ENCODE peak calls at places on chromosomes 1 and 21, in five cellular contexts. F is fibroblast of lung, U is lower lobe of right lung, X is Caco-2, M is BE2C. E is an unnamed sample.

GRCh38 chr21:42555756-42556438 is 42.2 kb downstream of the SLC37A1 start:
- DNase-seq in X (no peak), F (no peak), M (no peak), U (peak; percentile 39), E (no peak)

GRCh38 chr1:155218854-155219591 is 10.5 kb downstream of the MTX1 start:
- DNase-seq in F (peak; percentile 44), M (peak; percentile 61), U (no peak), X (peak; percentile 68), E (no peak)

GRCh38 chr1:8374812-8375211 is 56.9 kb downstream of the SLC45A1 start:
- DNase-seq in F (peak; percentile 28), U (no peak), M (peak; percentile 35), X (peak; percentile 41), E (peak; percentile 22)

GRCh38 chr1:185694081-185694480 is 40.1 kb upstream of the HMCN1 start:
- DNase-seq in U (no peak), X (no peak), F (no peak), M (no peak), E (peak; percentile 77)

GRCh38 chr1:7247158-7247557 is 461.9 kb downstream of the CAMTA1 start:
- DNase-seq in F (no peak), X (no peak), U (no peak), M (no peak), E (no peak)

GRCh38 chr21:34974162-34974981 is 74.7 kb downstream of the RUNX1 start:
- DNase-seq in F (no peak), U (no peak), X (no peak), M (no peak), E (peak; percentile 87)

GRCh38 chr1:167641786-167642500 is 11.9 kb downstream of the RCSD1 start:
- DNase-seq in M (no peak), X (no peak), F (no peak), U (no peak), E (no peak)

GRCh38 chr1:64343105-64343960 is 126.6 kb upstream of the CACHD1 start:
- DNase-seq in X (peak; percentile 1), U (no peak), F (peak; percentile 74), M (peak; percentile 55), E (no peak)

GRCh38 chr1:87149166-87150065 is 179.3 kb upstream of the LMO4 start:
- DNase-seq in X (no peak), F (peak; percentile 71), U (no peak), M (peak; percentile 35), E (no peak)

GRCh38 chr1:3785458-3786157 is 10.7 kb downstream of the LRRC47 start:
- DNase-seq in U (peak; percentile 31), X (peak; percentile 34), F (no peak), M (no peak), E (peak; percentile 48)

GRCh38 chr1:64895500-64895899 is 70.8 kb downstream of the JAK1 start:
- DNase-seq in F (peak; percentile 50), U (no peak), M (no peak), X (no peak), E (peak; percentile 84)

GRCh38 chr1:110918016-110918415 is 45.1 kb downstream of the CD53 start:
- DNase-seq in F (no peak), M (no peak), X (no peak), U (no peak), E (no peak)

GRCh38 chr1:38712046-38712445 is 147.5 kb downstream of the RRAGC start:
- DNase-seq in U (no peak), X (no peak), F (no peak), M (no peak), E (no peak)

GRCh38 chr1:199089393-199090122 is 450.7 kb downstream of the PTPRC start:
- DNase-seq in X (no peak), M (no peak), U (no peak), F (no peak), E (peak; percentile 68)

DNA sequence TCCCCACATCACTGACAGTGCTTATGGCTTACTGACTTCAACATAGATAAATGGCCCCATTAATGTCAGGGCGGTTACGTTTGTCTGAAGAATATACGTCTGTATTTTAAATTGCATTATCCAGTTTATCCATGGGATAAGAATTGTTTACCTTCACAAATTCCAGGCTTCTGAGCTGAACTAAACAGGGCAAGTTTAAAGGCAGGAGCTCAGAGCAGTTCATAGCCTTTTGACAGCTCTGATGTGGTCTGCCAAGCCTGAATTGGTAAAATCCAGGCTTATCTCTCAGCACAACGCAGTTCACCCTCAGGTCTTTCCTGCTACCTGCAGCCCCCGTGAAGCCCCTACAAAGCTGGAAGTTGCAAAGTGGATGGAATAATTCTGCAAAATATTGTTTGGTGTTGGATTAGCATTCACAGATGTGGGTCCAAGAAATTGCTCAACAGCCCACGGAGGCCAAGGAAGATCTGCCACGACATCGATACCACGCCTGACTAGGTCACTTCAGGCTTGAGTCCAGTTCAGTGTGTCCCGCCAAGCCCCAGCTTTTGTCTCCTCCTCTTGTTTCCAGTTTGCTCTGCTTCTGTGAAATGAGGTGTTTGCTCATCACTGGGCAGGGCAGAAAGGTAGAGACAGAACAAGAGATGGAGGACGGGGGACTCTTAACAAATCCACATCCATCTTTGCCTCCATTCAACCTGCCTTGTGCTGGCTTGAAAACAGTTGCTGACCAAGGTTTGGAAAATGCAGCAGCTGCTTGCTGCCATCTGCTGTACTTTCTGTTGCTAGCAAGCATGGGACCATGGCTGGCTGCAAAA is 79.8 kb upstream of the GREM2 start:
- DNase-seq in M (peak; percentile 53), F (peak; percentile 56), X (peak; percentile 60), U (no peak), E (peak; percentile 3)
- TF ChIP-seq CTCF in M (peak; percentile 84), F (peak; percentile 87), X (peak; percentile 65), U (peak; percentile 53), E (peak; percentile 3)

DNA sequence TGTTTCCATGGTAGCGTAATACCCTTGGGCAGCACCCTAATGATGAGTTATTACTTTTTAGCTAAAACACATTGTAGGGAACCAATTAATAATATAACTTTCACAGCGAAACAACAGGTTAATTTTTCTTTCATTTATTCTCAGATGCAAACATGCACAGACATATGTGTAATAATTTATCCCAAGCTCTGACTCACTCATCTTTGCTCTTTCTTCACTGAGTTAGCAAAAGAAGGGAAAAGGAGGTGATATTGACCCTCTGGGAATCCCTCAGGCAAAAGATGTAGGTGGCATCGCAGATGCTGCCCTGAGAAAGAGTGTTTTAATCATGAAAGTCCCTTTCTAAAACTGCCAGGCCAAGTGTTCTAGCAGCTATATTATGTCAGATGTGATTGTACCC is 379.5 kb downstream of the SIPA1L2 start:
- DNase-seq in F (no peak), U (no peak), X (no peak), M (no peak), E (no peak)
- H3K4me3 ChIP-seq in F (no peak overlapping the region), U (no peak overlapping the region), X (no peak overlapping the region), M (no peak overlapping the region), E (no peak overlapping the region)

DNA sequence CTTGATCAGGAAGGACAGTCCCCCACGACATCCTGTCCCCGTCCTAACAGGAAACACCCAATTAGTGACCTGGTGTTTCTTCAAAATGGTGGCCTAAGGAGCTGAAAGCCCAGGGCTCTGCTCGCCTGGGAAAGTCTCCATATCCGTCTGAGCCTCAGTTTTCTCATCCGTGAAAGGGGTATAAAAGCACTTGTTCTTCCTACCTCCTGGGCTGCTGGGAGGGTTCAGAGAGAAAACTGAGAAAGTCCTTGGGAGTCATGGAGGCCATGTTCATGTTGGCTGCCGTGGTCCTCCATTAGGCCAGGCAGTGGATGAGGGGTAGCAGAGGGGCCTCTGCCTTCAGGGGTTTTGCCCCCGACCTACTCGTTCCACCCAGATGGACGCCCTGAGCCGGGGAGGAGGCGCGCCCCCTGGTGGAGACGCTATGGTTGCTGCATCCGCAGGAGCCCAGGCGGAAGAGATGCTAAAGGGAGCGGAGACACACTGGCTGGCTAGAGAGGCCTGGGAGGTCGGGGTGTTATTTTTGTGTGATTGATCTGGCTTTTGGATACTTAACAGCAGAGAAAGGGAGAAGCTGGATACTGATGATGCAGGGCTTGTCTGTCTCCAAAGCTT is 113.5 kb downstream of the PRDM2 start:
- DNase-seq in F (no peak), U (peak; percentile 68), M (peak; percentile 15), X (no peak), E (peak; percentile 75)
- TF ChIP-seq CTCF in F (peak; percentile 53), U (peak; percentile 64), M (peak; percentile 10), X (no peak), E (peak; percentile 89)

GRCh38 chr1:36125129-36125991 is at the start of gene COL8A2:
- DNase-seq in X (no peak), M (no peak), U (peak; percentile 65), F (no peak), E (no peak)

GRCh38 chr1:36126005-36126716 is 1.1 kb upstream of the COL8A2 start:
- DNase-seq in M (no peak), F (no peak), X (no peak), U (no peak), E (no peak)

GRCh38 chr1:36123357-36123756 is 1.7 kb downstream of the COL8A2 start:
- DNase-seq in M (no peak), U (peak; percentile 77), F (peak; percentile 39), X (no peak), E (peak; percentile 79)

GRCh38 chr1:36122463-36123025 is 2.5 kb downstream of the COL8A2 start:
- DNase-seq in X (no peak), F (no peak), U (no peak), M (no peak), E (no peak)

GRCh38 chr1:36124404-36125128 is 456 bp downstream of the COL8A2 start:
- DNase-seq in U (no peak), X (no peak), F (no peak), M (no peak), E (no peak)
- H3K4me3 ChIP-seq in U (peak overlapping the region; percentile 50), X (no peak overlapping the region), F (no peak overlapping the region), M (no peak overlapping the region), E (no peak overlapping the region)

GRCh38 chr1:210910020-210910575 is 223.8 kb downstream of the KCNH1 start:
- DNase-seq in U (no peak), M (no peak), X (no peak), F (no peak), E (no peak)

GRCh38 chr1:210907406-210907805 is 226.5 kb downstream of the KCNH1 start:
- DNase-seq in X (no peak), F (no peak), M (no peak), U (no peak), E (no peak)

GRCh38 chr1:210905944-210906453 is 227.9 kb downstream of the KCNH1 start:
- DNase-seq in F (no peak), X (no peak), M (no peak), U (no peak), E (peak; percentile 7)

GRCh38 chr1:210912752-210913151 is 221.2 kb downstream of the KCNH1 start:
- DNase-seq in U (no peak), M (no peak), F (no peak), X (no peak), E (no peak)

GRCh38 chr1:210908257-210908656 is 225.7 kb downstream of the KCNH1 start:
- DNase-seq in U (no peak), M (no peak), F (no peak), X (no peak), E (no peak)
- TF ChIP-seq CTCF in U (no peak), M (no peak), F (no peak), X (no peak), E (no peak)

DNA sequence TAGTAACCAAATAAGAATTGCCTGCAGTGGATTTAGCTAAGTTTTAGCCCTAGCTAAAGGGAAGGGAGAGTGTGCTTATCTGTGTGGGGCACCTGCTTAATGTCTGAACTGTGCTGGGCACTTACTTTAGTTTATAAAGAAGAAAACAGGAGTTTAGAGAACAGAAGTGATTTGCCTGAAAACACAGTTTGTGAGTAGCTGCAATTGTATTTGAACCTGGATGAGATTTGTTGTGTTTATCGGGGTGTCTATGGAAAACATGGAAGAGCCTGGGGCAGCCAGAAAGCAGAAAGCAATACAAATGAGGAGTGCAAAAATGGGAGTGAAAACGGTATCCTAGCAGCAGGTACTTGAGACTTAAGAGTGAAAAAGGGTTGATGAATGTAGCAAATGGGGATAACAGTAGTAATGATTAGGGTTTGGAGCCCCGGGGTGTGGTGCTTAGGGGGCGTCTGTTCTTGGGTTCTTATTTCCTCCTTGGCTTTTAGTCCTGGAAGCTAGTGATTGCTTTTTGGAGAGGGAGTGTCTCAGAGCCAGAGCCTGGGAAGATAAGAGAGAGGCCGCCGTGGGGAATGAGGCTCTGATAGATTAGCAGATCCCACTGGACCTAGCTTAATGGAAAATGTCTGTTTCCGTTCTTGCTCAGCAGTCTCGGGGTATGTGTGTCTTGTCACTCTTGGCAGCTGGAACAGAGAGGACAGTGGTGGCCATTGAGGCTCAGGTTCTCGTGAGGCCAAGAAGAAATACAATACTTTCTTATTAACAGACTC is 5.6 kb downstream of the PRCC start:
- DNase-seq in U (no peak), F (no peak), X (no peak), M (peak; percentile 87), E (no peak)
- H3K4me3 ChIP-seq in U (no peak overlapping the region), F (no peak overlapping the region), X (no peak overlapping the region), M (peak overlapping the region; percentile 32), E (no peak overlapping the region)

E was measured in GM12865.